ENCODE peak calls at places on chromosomes 6 and 20, in six cellular contexts. I is IMR-90, E is HepG2, D is GM12878, N is A549, Q is K562. K is an unnamed sample.

GRCh38 chr6:75414445-75415021 is 79.1 kb downstream of the FILIP1 start:
- DNase-seq in N (no peak), Q (no peak), D (no peak), E (no peak), I (no peak), K (no peak)

GRCh38 chr6:152233547-152234320 is 403.4 kb downstream of the SYNE1 start:
- DNase-seq in D (no peak), Q (no peak), I (no peak), N (no peak), E (no peak), K (no peak)

GRCh38 chr20:38633577-38634093 is 32.0 kb downstream of the ARHGAP40 start:
- DNase-seq in Q (peak), E (peak), N (peak), D (no peak), I (peak), K (peak)

GRCh38 chr6:44915111-44915510 is 413.0 kb upstream of the RUNX2 start:
- DNase-seq in E (no peak), N (no peak), D (no peak), I (no peak), Q (no peak), K (no peak)

GRCh38 chr6:3340891-3341290 is 82.1 kb downstream of the PSMG4 start:
- DNase-seq in D (no peak), Q (no peak), E (peak), N (no peak), I (peak), K (no peak)

GRCh38 chr6:6179858-6180257 is 140.6 kb downstream of the F13A1 start:
- DNase-seq in N (no peak), D (no peak), Q (peak), E (no peak), I (no peak), K (peak)

GRCh38 chr20:56414842-56415765 is 3.0 kb downstream of the CASS4 start:
- DNase-seq in Q (peak), I (peak), E (no peak), N (no peak), D (no peak), K (no peak)

GRCh38 chr6:136783495-136784270 is 8.6 kb downstream of the MAP3K5 start:
- DNase-seq in Q (peak), I (no peak), N (no peak), E (no peak), D (no peak), K (no peak)

GRCh38 chr20:24465730-24466129 is 3.7 kb upstream of the SYNDIG1 start:
- DNase-seq in Q (no peak), D (no peak), E (no peak), I (no peak), N (no peak), K (no peak)

GRCh38 chr20:47235111-47235510 is 121.4 kb downstream of the ZMYND8 start:
- DNase-seq in Q (no peak), I (no peak), D (no peak), E (no peak), N (no peak), K (no peak)

GRCh38 chr20:47231382-47232042 is 125.0 kb downstream of the ZMYND8 start:
- DNase-seq in E (no peak), I (peak), D (no peak), N (no peak), Q (no peak), K (no peak)

GRCh38 chr20:47233333-47234188 is 122.9 kb downstream of the ZMYND8 start:
- DNase-seq in D (no peak), I (peak), Q (no peak), N (no peak), E (peak), K (no peak)

GRCh38 chr20:47230811-47231256 is 125.7 kb downstream of the ZMYND8 start:
- DNase-seq in D (no peak), Q (no peak), E (no peak), N (no peak), I (peak), K (no peak)

DNA sequence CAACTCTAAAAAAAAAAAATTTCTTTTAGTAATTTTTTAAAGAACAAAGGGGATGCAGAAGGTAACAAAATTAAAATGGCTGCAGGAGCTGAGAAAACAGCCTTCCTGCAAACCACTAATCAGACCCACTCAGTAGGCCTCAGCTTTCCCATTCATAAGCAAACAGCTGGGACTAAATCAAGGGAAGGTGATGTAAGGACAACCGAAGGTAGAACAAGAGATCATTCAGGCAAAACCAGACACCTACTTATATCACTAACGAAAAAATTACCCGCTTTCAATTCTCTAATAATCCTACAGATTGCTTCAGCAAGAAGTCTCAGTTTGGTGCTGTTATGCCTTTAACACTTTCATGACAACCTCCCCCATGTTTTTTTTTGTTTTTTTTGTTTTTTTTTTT is 124.0 kb downstream of the ZMYND8 start:
- DNase-seq in D (no peak), Q (no peak), E (peak), N (no peak), I (no peak), K (no peak)
- TF ChIP-seq BHLHE40 in D (no peak), Q (no peak), E (no peak), N (no peak), I (no peak), K (no peak)

GRCh38 chr6:81787313-81788068 is 35.0 kb upstream of the TENT5A start:
- DNase-seq in D (no peak), Q (no peak), N (peak), E (peak), I (peak), K (no peak)

GRCh38 chr6:81788748-81789147 is 36.3 kb upstream of the TENT5A start:
- DNase-seq in N (no peak), D (no peak), Q (no peak), E (peak), I (no peak), K (no peak)

GRCh38 chr6:81785340-81785739 is 32.9 kb upstream of the TENT5A start:
- DNase-seq in Q (no peak), N (no peak), D (no peak), I (no peak), E (no peak), K (no peak)

GRCh38 chr6:81783893-81784292 is 31.4 kb upstream of the TENT5A start:
- DNase-seq in E (no peak), Q (no peak), N (no peak), I (no peak), D (no peak), K (no peak)

DNA sequence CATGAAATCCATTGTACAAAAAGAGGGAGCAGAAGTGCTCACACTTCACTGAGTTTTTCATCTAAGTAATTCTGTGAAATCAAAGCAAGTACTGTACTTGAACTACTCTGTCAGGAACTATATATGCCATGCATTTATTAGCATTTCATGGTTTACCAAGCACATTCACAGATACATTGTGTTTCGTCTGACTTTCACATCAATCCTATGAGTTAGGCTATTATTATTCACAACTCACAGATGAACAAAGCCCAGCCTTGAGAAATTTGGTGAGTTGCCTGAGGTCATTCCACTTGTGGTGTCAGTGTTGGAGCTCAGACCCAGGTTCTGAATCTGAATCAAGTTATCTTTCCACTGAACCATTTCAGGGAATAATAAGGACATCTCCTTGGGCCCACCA is 33.7 kb upstream of the TENT5A start:
- DNase-seq in I (no peak), E (no peak), Q (no peak), D (no peak), N (no peak), K (no peak)
- TF ChIP-seq BHLHE40 in I (no peak), E (no peak), Q (no peak), D (no peak), N (no peak), K (no peak)

DNA sequence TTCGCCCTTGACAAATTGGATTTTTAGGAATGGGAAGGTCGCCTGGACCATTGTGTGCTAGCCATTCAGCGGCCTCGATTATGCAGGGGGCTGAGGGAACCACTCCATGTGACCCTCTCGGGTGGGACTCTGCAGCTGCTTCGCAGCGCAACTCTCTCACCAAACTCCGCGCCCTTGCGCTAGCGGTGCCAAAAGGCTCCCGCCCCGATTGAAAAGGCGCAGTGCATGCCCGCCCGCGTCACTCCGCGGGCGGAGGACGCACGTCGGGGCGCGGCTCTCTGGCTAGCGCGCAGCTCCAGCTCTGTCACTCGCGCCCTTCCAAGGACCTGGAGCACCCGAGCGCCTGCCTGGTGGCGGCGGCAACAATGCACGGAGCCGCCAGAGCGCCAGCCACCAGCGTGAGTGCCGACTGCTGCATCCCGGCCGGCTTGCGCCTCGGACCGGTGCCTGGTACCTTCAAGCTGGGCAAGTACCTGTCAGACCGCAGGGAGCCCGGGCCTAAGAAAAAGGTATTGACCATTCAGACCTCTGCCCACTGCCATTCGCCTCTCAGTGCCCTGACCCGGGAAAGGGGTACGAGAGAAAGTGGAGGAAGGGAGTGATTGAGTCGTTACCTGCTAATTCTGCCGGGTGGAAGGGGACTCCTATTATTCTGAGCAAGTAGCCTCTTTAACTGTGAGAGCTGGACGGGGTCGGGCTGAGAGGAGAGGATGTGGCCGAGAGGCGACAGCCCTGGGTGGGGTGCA is at the start of gene PRDM13:
- DNase-seq in D (no peak), N (no peak), Q (no peak), E (no peak), I (no peak), K (no peak)
- TF ChIP-seq BHLHE40 in D (no peak), N (no peak), Q (no peak), E (no peak), I (no peak), K (no peak)

GRCh38 chr6:12150812-12151432 is 138.8 kb downstream of the HIVEP1 start:
- DNase-seq in E (peak), Q (peak), I (no peak), D (no peak), N (peak), K (peak)
- TF ChIP-seq BHLHE40 in E (no peak), Q (no peak), I (no peak), D (no peak), N (no peak), K (no peak)

GRCh38 chr6:1761472-1761871 is 151.8 kb downstream of the FOXC1 start:
- DNase-seq in D (no peak), N (no peak), E (peak), I (no peak), Q (no peak), K (no peak)
- TF ChIP-seq BHLHE40 in D (no peak), N (no peak), E (no peak), I (no peak), Q (no peak), K (no peak)

DNA sequence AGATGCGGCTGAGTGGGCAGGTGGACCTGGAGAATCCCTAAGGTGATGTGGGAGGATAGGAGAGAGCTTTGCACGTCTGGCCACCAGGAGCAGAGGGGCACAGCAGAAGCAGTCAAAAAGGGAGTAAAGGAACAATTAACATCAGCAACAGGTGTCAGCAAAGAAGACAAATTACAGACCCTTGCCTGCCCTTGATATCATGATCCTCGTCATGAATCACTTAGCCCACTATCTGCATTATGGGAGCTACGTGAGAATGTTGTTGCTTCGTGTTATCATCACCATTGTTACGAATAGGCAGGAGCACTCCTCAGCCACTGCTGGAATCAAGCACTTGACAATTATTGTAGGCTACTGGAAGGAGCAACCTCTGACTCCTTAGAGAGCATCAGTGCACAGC is 25.5 kb upstream of the ARG1 start:
- DNase-seq in Q (no peak), N (no peak), D (no peak), I (no peak), E (no peak), K (no peak)
- TF ChIP-seq BHLHE40 in Q (no peak), N (no peak), D (no peak), I (no peak), E (no peak), K (no peak)

GRCh38 chr6:159788757-159789376 is 535 bp downstream of the TCP1 start:
- DNase-seq in N (peak), Q (peak), E (peak), D (no peak), I (peak), K (peak)
- TF ChIP-seq BHLHE40 in N (no peak), Q (peak), E (peak), D (peak), I (peak), K (no peak)

GRCh38 chr6:26232306-26232949 is 132.6 kb upstream of the BTN3A2 start:
- DNase-seq in E (no peak), D (no peak), Q (no peak), I (no peak), N (no peak), K (no peak)

GRCh38 chr6:26234421-26235239 is 130.4 kb upstream of the BTN3A2 start:
- DNase-seq in E (no peak), D (peak), I (peak), Q (peak), N (peak), K (peak)

GRCh38 chr6:26232950-26233607 is 131.9 kb upstream of the BTN3A2 start:
- DNase-seq in N (no peak), Q (peak), E (no peak), D (peak), I (peak), K (no peak)

GRCh38 chr6:26235240-26235730 is 129.7 kb upstream of the BTN3A2 start:
- DNase-seq in Q (peak), I (no peak), E (no peak), N (no peak), D (no peak), K (no peak)

GRCh38 chr6:26233608-26234420 is 131.2 kb upstream of the BTN3A2 start:
- DNase-seq in E (no peak), N (no peak), Q (peak), I (peak), D (peak), K (no peak)
- TF ChIP-seq BHLHE40 in E (no peak), N (no peak), Q (peak), I (no peak), D (no peak), K (no peak)

GRCh38 chr6:111162504-111162903 is 75.2 kb downstream of the SLC16A10 start:
- DNase-seq in N (no peak), Q (no peak), E (no peak), I (no peak), D (no peak), K (no peak)
- TF ChIP-seq BHLHE40 in N (no peak), Q (no peak), E (no peak), I (no peak), D (no peak), K (no peak)